ENCODE peak calls at places on chromosomes 2 and 18, in six cellular contexts. L is cardiac fibroblast; F is fibroblast of lung; U is tibial artery; Q is CD8-positive, alpha-beta T cell; J is AG04449. K is an unnamed sample.

GRCh38 chr2:18585526-18585925 is 3.8 kb downstream of the NT5C1B start:
- DNase-seq in L (peak; percentile 69), F (no peak), U (no peak), Q (no peak), J (no peak), K (no peak)

GRCh38 chr2:140990416-140990815 is 1140.4 kb downstream of the LRP1B start:
- DNase-seq in L (peak; percentile 53), F (peak; percentile 94), U (no peak), Q (no peak), J (peak; percentile 82), K (peak; percentile 35)

GRCh38 chr2:172148246-172148645 is 45.5 kb upstream of the DLX2 start:
- DNase-seq in L (no peak), F (no peak), U (no peak), Q (no peak), J (no peak), K (no peak)

GRCh38 chr2:46073540-46074018 is 223.6 kb upstream of the EPAS1 start:
- DNase-seq in L (peak; percentile 94), F (peak; percentile 89), U (no peak), Q (no peak), J (peak; percentile 93), K (peak; percentile 82)

GRCh38 chr2:120177973-120178372 is 45.2 kb downstream of the TMEM185B start:
- DNase-seq in L (no peak), F (no peak), U (no peak), Q (no peak), J (no peak), K (no peak)

GRCh38 chr2:74862268-74862964 is 28.5 kb downstream of the HK2 start:
- DNase-seq in L (no peak), F (no peak), U (no peak), Q (no peak), J (no peak), K (no peak)

GRCh38 chr2:119438128-119438656 is 6.5 kb downstream of the TMEM37 start:
- DNase-seq in L (no peak), F (no peak), U (no peak), Q (no peak), J (no peak), K (no peak)

GRCh38 chr2:130388221-130388907 is 32.5 kb downstream of the PTPN18 start:
- DNase-seq in L (no peak), F (no peak), U (no peak), Q (no peak), J (no peak), K (no peak)

GRCh38 chr2:19474128-19474527 is 115.7 kb upstream of the OSR1 start:
- DNase-seq in L (peak; percentile 7), F (peak; percentile 72), U (peak; percentile 41), Q (peak; percentile 38), J (peak; percentile 12), K (no peak)

GRCh38 chr2:460861-461260 is 173.0 kb upstream of the ALKAL2 start:
- DNase-seq in L (no peak), F (peak; percentile 8), U (no peak), Q (peak; percentile 64), J (no peak), K (no peak)

GRCh38 chr2:137771064-137771463 is 193.2 kb upstream of the HNMT start:
- DNase-seq in L (no peak), F (no peak), U (no peak), Q (no peak), J (no peak), K (no peak)

GRCh38 chr18:3252843-3253242 is 5.2 kb downstream of the MYL12A start:
- DNase-seq in L (no peak), F (no peak), U (no peak), Q (no peak), J (no peak), K (no peak)

GRCh38 chr2:34308140-34308539 is 709.0 kb upstream of the FAM98A start:
- DNase-seq in L (no peak), F (no peak), U (no peak), Q (no peak), J (no peak), K (no peak)

GRCh38 chr2:40740419-40740818 is 288.5 kb upstream of the SLC8A1 start:
- DNase-seq in L (peak; percentile 37), F (peak; percentile 17), U (no peak), Q (no peak), J (no peak), K (no peak)

GRCh38 chr2:162118166-162119031 is 33.6 kb downstream of the GCG start:
- DNase-seq in L (peak; percentile 79), F (peak; percentile 35), U (no peak), Q (no peak), J (peak; percentile 14), K (no peak)

GRCh38 chr2:22055784-22056620 is 932.2 kb downstream of the TDRD15 start:
- DNase-seq in L (no peak), F (no peak), U (no peak), Q (no peak), J (no peak), K (no peak)

GRCh38 chr2:228164718-228165117 is 16.8 kb downstream of the SPHKAP start:
- DNase-seq in L (no peak), F (no peak), U (no peak), Q (no peak), J (no peak), K (no peak)

GRCh38 chr2:44751754-44752479 is 189.6 kb upstream of the SIX3 start:
- DNase-seq in L (no peak), F (no peak), U (no peak), Q (no peak), J (no peak), K (no peak)

GRCh38 chr2:173991857-173992588 is 26.9 kb upstream of the SP3 start:
- DNase-seq in L (peak; percentile 84), F (peak; percentile 69), U (peak; percentile 92), Q (no peak), J (no peak), K (no peak)

GRCh38 chr2:29920631-29921559 is 491 bp downstream of the ALK start:
- DNase-seq in L (peak; percentile 11), F (peak; percentile 1), U (no peak), Q (no peak), J (no peak), K (no peak)

GRCh38 chr2:39994151-39994550 is 215.1 kb upstream of the THUMPD2 start:
- DNase-seq in L (peak; percentile 86), F (peak; percentile 84), U (no peak), Q (no peak), J (no peak), K (peak; percentile 36)

GRCh38 chr2:37323770-37324535 is 680 bp downstream of the PRKD3 start:
- DNase-seq in L (peak; percentile 54), F (peak; percentile 39), U (no peak), Q (peak; percentile 53), J (no peak), K (no peak)

GRCh38 chr2:96815326-96816126 is 542 bp upstream of the CNNM3 start:
- DNase-seq in L (peak; percentile 59), F (peak; percentile 57), U (peak; percentile 42), Q (no peak), J (no peak), K (no peak)

GRCh38 chr2:28717339-28717758 is 34.3 kb upstream of the PPP1CB start:
- DNase-seq in L (peak; percentile 98), F (peak; percentile 81), U (peak; percentile 78), Q (no peak), J (no peak), K (no peak)

GRCh38 chr2:127664895-127665225 is 10.5 kb downstream of the LIMS2 start:
- DNase-seq in L (no peak), F (no peak), U (no peak), Q (no peak), J (no peak), K (no peak)
- H3K4me3 ChIP-seq in L (no peak overlapping the region), F (no peak overlapping the region), U (peak overlapping the region; percentile 52), Q (no peak overlapping the region), J (no peak overlapping the region), K (no peak overlapping the region)

DNA sequence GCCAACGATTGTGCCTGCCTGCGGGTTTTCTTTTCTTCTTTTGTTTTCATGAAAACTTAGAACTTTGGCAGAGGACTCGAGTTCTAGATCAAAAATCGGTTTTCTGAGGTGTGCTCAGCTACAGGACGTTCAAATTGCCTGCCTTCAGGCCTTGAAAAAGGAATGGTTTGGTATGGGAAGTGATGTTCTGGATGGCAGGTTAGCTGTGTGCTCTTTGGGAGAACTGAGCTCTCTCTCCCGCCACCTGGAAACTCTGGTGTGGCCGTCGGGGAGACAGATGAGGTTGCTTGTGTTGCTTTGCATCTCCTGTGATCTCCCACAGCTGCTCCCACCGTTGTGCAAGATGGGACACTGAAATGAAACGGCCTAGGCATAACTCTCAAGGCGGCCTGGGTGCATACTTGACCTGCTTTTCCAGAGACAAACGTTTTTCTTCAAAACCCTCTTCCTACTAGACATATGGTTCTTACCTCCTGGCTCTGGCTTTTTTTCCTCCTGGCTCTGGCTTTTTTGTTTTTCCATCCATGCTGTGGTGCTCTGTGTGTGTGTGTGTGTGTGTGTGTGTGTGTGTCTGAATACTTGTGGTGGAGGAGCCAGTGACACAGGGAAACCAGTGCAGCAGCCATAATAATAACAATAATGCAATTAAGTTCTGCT is 2.0 kb downstream of the FMNL2 start:
- DNase-seq in L (peak; percentile 55), F (peak; percentile 58), U (peak; percentile 32), Q (no peak), J (peak; percentile 31), K (no peak)
- H3K4me3 ChIP-seq in L (peak overlapping the region; percentile 90), F (peak overlapping the region; percentile 78), U (peak overlapping the region; percentile 98), Q (no peak overlapping the region), J (peak overlapping the region; percentile 80), K (peak overlapping the region; percentile 83)

DNA sequence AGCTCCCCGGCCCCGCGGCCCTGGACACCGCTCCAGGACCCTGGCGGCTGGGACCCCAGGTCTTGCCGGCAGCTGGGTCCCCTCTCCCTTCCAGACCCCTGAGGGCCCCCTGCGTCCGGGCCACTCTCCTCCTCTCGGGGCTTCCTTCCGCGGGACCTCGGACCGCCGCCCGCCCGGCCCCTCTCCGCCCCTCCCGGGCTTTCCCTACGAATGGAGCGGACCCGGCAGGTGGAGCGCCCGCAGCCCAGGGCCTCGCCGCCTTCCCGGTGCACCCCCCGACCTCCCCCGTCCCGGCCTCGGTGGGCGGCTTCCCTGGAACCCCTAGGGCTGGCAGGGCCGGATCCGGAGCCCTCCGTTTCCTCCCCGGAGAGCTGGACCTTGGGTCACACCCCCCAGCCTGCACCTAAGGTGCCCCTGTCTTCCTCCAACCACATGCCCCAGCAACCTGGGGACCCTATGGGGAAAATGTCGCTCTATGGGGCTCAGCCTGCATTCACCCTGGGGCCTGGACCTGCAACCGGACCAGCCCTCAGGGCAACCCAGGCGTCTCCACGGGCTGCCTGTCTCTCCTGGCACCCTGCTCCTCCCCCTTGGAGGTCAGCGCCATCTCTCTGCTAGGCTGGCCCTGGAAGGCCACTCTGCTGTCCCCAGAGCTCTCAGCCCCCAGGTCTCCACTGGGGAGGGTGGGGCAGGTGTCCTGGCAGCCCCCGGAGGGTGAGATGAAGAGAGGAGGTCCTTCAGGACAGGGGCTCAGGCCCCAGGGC is 730 bp downstream of the B3GNT7 start:
- DNase-seq in L (no peak), F (no peak), U (no peak), Q (no peak), J (no peak), K (no peak)
- H3K4me3 ChIP-seq in L (no peak overlapping the region), F (no peak overlapping the region), U (peak overlapping the region; percentile 55), Q (no peak overlapping the region), J (no peak overlapping the region), K (no peak overlapping the region)

DNA sequence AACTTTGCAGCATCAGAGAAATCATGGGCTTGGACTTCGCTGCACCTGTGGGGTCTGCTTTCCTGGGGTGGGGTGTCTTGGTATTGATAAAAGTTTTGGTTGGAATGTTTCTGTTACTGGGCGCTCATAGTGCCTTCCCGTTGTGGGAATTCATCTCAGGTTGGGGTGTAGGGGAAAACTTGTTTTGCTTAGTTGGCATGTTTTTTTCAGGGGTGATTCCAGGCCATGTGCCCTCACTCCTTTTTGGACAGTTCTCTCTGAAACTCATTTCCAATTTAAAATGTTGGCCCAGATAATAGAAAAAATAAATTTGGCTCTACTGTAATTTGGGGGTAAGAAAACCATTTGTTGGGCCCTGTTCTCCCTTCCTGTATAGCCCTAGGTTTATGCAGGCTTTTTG is 1.5 kb downstream of the LTBP1 start:
- DNase-seq in L (no peak), F (no peak), U (no peak), Q (no peak), J (no peak), K (no peak)
- H3K4me3 ChIP-seq in L (peak overlapping the region; percentile 68), F (peak overlapping the region; percentile 70), U (peak overlapping the region; percentile 77), Q (no peak overlapping the region), J (peak overlapping the region; percentile 74), K (peak overlapping the region; percentile 73)

K was measured in retinal pigment epithelial cell.